ENCODE peak calls at places on chromosomes 4 and X, in four cellular contexts. U, X, A and K are unnamed samples.
A peak's percentile ranks its signal among the peaks of the same experiment; 100 is the strongest.

GRCh38 chr4:118814901-118815300 is 21.0 kb downstream of the SEC24D start:
- DNase-seq in X (no peak), U (no peak), A (no peak), K (no peak)

GRCh38 chr4:63922146-63922545 is 487.1 kb downstream of the TECRL start:
- DNase-seq in U (no peak), X (no peak), A (no peak), K (no peak)

GRCh38 chr4:165439981-165440380 is 61.2 kb downstream of the CPE start:
- DNase-seq in X (no peak), U (no peak), A (no peak), K (no peak)

GRCh38 chr4:70902577-70903281 is 560 bp downstream of the MOB1B start:
- DNase-seq in A (peak; percentile 54), X (no peak), U (peak; percentile 61), K (no peak)

GRCh38 chr4:77100234-77100633 is 24.4 kb upstream of the CCNI start:
- DNase-seq in U (no peak), X (no peak), A (peak; percentile 83), K (no peak)

GRCh38 chr4:102642571-102643298 is 118.0 kb downstream of the MANBA start:
- DNase-seq in A (no peak), U (no peak), X (no peak), K (no peak)

GRCh38 chr4:138616775-138617174 is 374.6 kb upstream of the SLC7A11 start:
- DNase-seq in A (no peak), U (no peak), X (no peak), K (no peak)

GRCh38 chrX:151724563-151725337 is 8.9 kb downstream of the FATE1 start:
- DNase-seq in U (no peak), X (no peak), A (no peak), K (no peak)

GRCh38 chrX:40871385-40872082 is 136.2 kb upstream of the MED14 start:
- DNase-seq in A (peak; percentile 52), U (no peak), X (no peak), K (no peak)

GRCh38 chrX:63466690-63467089 is 115.6 kb upstream of the SPIN4 start:
- DNase-seq in X (no peak), U (no peak), A (no peak), K (no peak)

GRCh38 chrX:114065612-114066178 is 518.2 kb upstream of the HTR2C start:
- DNase-seq in U (no peak), X (no peak), A (no peak), K (no peak)

GRCh38 chr4:55068522-55068921 is 56.9 kb downstream of the KDR start:
- DNase-seq in U (no peak), X (no peak), A (peak; percentile 70), K (no peak)

DNA sequence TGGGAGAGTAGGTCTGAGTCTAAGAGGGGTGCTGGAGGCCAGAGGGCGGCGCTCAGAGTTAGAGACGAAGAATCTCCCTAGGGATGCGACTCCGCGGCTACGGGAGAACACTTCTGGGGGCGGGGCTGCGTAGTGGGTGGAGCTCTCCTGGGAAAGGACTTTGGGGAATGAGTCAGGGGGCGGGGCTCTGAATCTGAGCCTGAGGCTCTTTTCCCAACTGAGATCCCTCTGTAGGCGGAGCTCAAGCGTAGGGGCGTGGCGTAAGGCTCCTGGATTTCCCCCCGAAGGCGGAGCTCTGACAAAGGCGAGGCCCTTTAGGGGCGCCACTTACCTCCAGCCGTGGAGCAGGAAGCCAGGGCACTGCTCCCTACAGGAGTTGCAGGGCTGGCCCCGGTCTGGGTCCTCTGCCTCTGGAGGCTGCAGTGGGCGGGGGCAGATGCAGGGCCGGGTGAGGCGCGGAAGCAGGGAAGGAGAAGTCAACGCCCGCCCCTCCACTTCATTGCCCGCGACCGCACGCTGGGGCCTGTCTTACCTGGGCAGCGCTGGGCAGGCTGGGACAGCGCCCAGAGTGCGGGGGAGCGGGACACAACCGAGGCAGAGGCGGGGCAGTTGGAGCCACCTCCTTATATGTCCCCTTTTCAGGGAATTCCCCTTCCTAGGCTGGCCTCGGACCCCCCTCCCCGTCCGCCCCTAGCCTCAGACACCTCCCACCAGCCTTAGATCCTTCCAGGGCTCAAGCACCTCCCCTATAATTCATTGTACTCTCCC is 1.7 kb downstream of the PRICKLE3 start:
- DNase-seq in A (peak; percentile 87), X (peak; percentile 91), U (peak; percentile 74), K (peak; percentile 90)
- TF ChIP-seq POLR2A in A (no peak), X (no peak), U (peak; percentile 62), K (peak; percentile 44)

DNA sequence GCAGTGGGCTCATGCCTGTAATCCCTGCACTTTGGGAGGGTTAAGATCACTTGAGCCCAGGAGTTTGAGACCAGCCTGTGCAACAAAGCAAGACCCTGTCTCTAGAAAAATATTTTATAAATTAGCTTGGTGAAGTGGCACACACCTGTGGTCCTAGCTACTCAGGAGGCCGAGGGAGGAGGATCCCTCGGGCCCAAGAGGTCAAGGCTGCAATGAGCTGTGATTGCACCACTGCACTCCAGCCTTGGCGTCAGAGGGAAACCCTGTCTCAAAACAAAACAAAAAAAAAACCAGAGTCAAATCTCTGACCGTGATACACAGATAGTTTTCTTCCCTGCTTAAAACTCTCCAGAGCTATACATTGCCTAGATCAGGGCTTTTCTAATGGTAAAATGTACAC is 53.5 kb downstream of the CHST7 start:
- DNase-seq in U (no peak), X (no peak), A (peak; percentile 1), K (no peak)
- H3K4me3 ChIP-seq in U (no peak overlapping the region), X (no peak overlapping the region), A (no peak overlapping the region), K (no peak overlapping the region)

GRCh38 chr4:26583865-26584652 is at the start of gene TBC1D19:
- DNase-seq in A (peak; percentile 85), X (peak; percentile 92), U (peak; percentile 73), K (peak; percentile 81)
- TF ChIP-seq POLR2A in A (peak; percentile 46), X (no peak), U (peak; percentile 60), K (peak; percentile 23)

GRCh38 chr4:110475881-110476818 is at the start of gene ENPEP:
- DNase-seq in A (no peak), U (no peak), X (no peak), K (peak; percentile 27)
- H3K4me3 ChIP-seq in A (no peak within 1 kb of the TSS), U (no peak within 1 kb of the TSS), X (peak within 1 kb of the TSS; percentile 43), K (peak within 1 kb of the TSS; percentile 63)

DNA sequence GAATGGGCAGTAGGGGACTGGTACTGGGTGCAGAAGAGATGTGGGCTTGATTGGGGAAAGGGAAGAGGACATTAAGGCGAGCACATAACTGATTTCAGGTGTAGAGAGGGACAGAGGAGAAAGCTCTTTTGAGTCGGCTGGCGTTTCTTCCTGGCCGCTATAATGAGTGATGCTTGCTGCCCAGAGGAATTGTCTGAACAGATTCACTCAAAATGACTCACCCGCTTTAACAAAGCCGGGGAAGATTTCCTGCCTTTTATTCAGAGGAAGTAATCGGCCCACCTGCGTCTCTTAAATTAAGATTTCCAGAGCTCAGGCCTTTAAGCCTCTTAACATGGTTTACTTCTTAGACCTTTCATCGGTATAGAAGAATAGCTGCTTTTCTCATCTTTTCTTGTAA is 102.1 kb upstream of the AP1S2 start:
- DNase-seq in U (no peak), A (no peak), X (no peak), K (no peak)
- TF ChIP-seq POLR2A in U (no peak), A (no peak), X (no peak), K (no peak)

DNA sequence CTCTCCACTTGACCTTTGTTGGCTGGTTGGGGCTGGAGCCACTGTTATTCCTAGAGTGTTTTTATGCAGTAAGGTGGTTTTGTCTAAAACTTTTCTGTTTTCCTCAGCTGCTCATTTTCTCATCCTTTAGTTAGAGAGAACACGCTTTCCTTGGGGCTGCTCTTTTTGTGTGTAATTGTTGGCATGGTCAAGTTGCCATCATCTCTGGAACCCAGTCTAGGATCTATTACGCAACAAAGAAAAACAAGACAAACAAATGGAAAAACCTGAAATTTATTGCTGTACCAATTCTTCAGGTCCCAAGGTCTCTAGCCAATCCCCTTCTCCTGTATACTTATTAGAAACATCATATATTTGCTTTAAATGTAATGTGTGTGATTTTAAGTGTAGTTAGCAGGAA is 1436.3 kb upstream of the DIAPH2 start:
- DNase-seq in X (no peak), U (no peak), A (no peak), K (no peak)
- H3K4me3 ChIP-seq in X (no peak overlapping the region), U (no peak overlapping the region), A (no peak overlapping the region), K (no peak overlapping the region)